ENCODE peak calls at places on chromosomes 4 and X, in four cellular contexts. C is body of pancreas, M is astrocyte, Q is upper lobe of right lung. F is an unnamed sample.
A peak's percentile ranks its signal among the peaks of the same experiment; 100 is the strongest.

GRCh38 chr4:190017357-190018200 is 9.5 kb downstream of the FRG2 start:
- DNase-seq in C (no peak), Q (no peak), M (no peak), F (no peak)

GRCh38 chr4:24560770-24561415 is 23.5 kb downstream of the DHX15 start:
- DNase-seq in M (peak; percentile 64), C (no peak), Q (no peak), F (no peak)

GRCh38 chr4:105462610-105463009 is 11.3 kb downstream of the PPA2 start:
- DNase-seq in C (no peak), Q (no peak), M (no peak), F (no peak)

GRCh38 chrX:19799319-19800182 is 87.8 kb downstream of the SH3KBP1 start:
- DNase-seq in Q (no peak), M (peak; percentile 51), C (no peak), F (no peak)

GRCh38 chrX:74179499-74179898 is 124.5 kb upstream of the ZCCHC13 start:
- DNase-seq in Q (no peak), C (no peak), M (no peak), F (no peak)

GRCh38 chr4:122652379-122652778 is 31.5 kb upstream of the IL21 start:
- DNase-seq in C (peak; percentile 29), M (peak; percentile 35), Q (no peak), F (peak; percentile 31)

GRCh38 chrX:70268034-70268433 is at the start of gene ARR3:
- DNase-seq in C (no peak), M (no peak), Q (no peak), F (no peak)

GRCh38 chr4:7021930-7022658 is 21.1 kb upstream of the TADA2B start:
- DNase-seq in M (peak; percentile 84), Q (no peak), C (no peak), F (peak; percentile 92)

GRCh38 chr4:143346208-143346607 is 9.5 kb downstream of the GAB1 start:
- DNase-seq in Q (no peak), M (no peak), C (no peak), F (no peak)

GRCh38 chrX:129769467-129770154 is 10.1 kb upstream of the SASH3 start:
- DNase-seq in Q (no peak), C (no peak), M (no peak), F (no peak)

GRCh38 chrX:17397074-17397473 is 22.1 kb downstream of the NHS start:
- DNase-seq in M (peak; percentile 57), C (no peak), Q (no peak), F (no peak)

GRCh38 chr4:53928825-53929224 is 135.6 kb downstream of the CHIC2 start:
- DNase-seq in M (peak; percentile 72), C (no peak), Q (no peak), F (no peak)

GRCh38 chr4:159137176-159137575 is 34.3 kb downstream of the RAPGEF2 start:
- DNase-seq in C (no peak), Q (no peak), M (no peak), F (no peak)

GRCh38 chr4:32735856-32736590 is 2015.9 kb downstream of the PCDH7 start:
- DNase-seq in Q (no peak), C (no peak), M (no peak), F (no peak)

GRCh38 chr4:94504545-94504944 is 52.8 kb downstream of the PDLIM5 start:
- DNase-seq in M (peak; percentile 53), C (no peak), Q (no peak), F (no peak)

GRCh38 chr4:147103403-147103946 is 157.8 kb upstream of the TTC29 start:
- DNase-seq in Q (no peak), C (no peak), M (peak; percentile 98), F (peak; percentile 73)

GRCh38 chr4:74414149-74414809 is 30.7 kb upstream of the AREG start:
- DNase-seq in Q (no peak), M (no peak), C (no peak), F (no peak)

GRCh38 chrX:24357101-24357500 is 3.3 kb upstream of the SUPT20HL1 start:
- DNase-seq in M (no peak), Q (no peak), C (no peak), F (no peak)

GRCh38 chr4:38805530-38806145 is 1.0 kb upstream of the TLR1 start:
- DNase-seq in Q (no peak), M (no peak), C (no peak), F (peak; percentile 40)

DNA sequence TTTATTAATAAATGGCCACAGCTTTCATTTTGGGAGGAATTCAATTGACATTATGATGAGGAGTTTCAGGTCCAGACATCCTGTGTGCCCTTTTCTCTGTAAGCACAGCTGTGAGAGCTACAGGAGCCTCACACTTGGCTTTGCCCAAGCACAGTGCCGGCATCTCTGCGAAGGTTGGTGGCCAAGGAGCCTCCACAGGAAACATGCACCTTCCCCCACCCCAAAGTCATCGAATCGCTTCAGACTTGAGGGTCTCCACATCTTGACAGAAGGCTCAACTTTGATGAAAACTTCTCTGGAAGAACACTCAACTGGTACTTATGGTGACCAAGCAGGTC is 100.0 kb downstream of the SYNPO2 start:
- DNase-seq in M (no peak), Q (no peak), C (no peak), F (no peak)
- H3K27ac ChIP-seq in M (peak overlapping the region; percentile 79), Q (no peak overlapping the region), C (no peak overlapping the region), F (no peak overlapping the region)

GRCh38 chr4:187491959-187492358 is 503.6 kb upstream of the ZFP42 start:
- DNase-seq in M (no peak), C (no peak), Q (no peak), F (no peak)
- TF ChIP-seq CTCF in M (no peak), C (no peak), Q (no peak), F (no peak)

DNA sequence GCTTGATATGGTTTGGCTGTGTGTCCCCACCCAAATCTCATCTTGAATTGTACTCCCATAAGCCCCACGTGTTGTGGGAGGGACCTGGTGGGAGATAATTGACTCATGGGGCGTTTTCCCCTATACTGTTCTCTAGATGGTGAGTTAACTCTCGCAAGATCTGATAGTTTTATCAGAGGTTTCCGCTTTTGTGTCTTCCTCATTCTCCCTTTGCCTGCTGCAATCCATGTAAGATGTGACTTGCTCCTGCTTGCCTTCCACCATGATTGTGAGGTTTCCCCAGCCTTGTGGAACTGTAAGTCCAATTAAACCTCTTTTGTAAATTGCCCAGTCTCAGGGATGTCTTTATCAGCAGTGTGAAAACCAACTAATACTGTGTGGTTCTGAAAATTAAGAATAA is 11.5 kb downstream of the SLAIN2 start:
- DNase-seq in C (no peak), Q (no peak), M (no peak), F (no peak)
- H3K4me1 ChIP-seq in C (peaks cover 25% of the 10 kb centered on the region), Q (peaks cover 6% of the 10 kb centered on the region), M (peaks cover 3% of the 10 kb centered on the region), F (no peaks in the 10 kb centered on the region)

GRCh38 chr4:40200881-40201797 is 4.3 kb downstream of the RHOH start:
- DNase-seq in Q (no peak), C (no peak), M (peak; percentile 29), F (no peak)
- H3K27ac ChIP-seq in Q (peak overlapping the region; percentile 69), C (no peak overlapping the region), M (no peak overlapping the region), F (no peak overlapping the region)

GRCh38 chr4:120918788-120919187 is 3.7 kb downstream of the PRDM5 start:
- DNase-seq in C (peak; percentile 12), M (peak; percentile 27), Q (no peak), F (peak; percentile 30)

GRCh38 chr4:120920666-120921065 is 1.9 kb downstream of the PRDM5 start:
- DNase-seq in Q (no peak), M (no peak), C (no peak), F (no peak)

GRCh38 chr4:120918092-120918491 is 4.4 kb downstream of the PRDM5 start:
- DNase-seq in C (no peak), Q (no peak), M (no peak), F (no peak)

GRCh38 chr4:120921456-120922389 is 803 bp downstream of the PRDM5 start:
- DNase-seq in C (peak; percentile 69), Q (peak; percentile 88), M (peak; percentile 66), F (peak; percentile 72)

GRCh38 chr4:120919358-120919757 is 3.2 kb downstream of the PRDM5 start:
- DNase-seq in C (no peak), M (no peak), Q (no peak), F (no peak)
- TF ChIP-seq CTCF in C (peak; percentile 41), M (no peak), Q (no peak), F (no peak)

GRCh38 chrX:40100537-40101429 is 3.0 kb upstream of the BCOR start:
- DNase-seq in Q (no peak), C (no peak), M (no peak), F (no peak)
- H3K4me1 ChIP-seq in Q (peaks cover 5% of the 10 kb centered on the region), C (peaks cover 28% of the 10 kb centered on the region), M (peaks cover 8% of the 10 kb centered on the region), F (peaks cover 25% of the 10 kb centered on the region)

F was measured in adrenal gland.